ENCODE peak calls at places on chromosomes 5 and 9, in eight cellular contexts. One of them, this sample, is unnamed.

GRCh38 chr5:162282191-162282590 is 214.6 kb downstream of the GABRG2 start:
- DNase-seq in prostate gland: no peak
- DNase-seq in PC-9: no peak
- DNase-seq in thoracic aorta: no peak
- DNase-seq in PC-3: no peak
- DNase-seq in heart right ventricle: no peak
- DNase-seq in BJ: no peak
- DNase-seq in adrenal gland: no peak
- DNase-seq in this sample: no peak

GRCh38 chr9:109035684-109036423 is 22.6 kb upstream of the CTNNAL1 start:
- DNase-seq in prostate gland: no peak
- DNase-seq in PC-9: peak; percentile 99
- DNase-seq in thoracic aorta: no peak
- DNase-seq in PC-3: peak; percentile 86
- DNase-seq in heart right ventricle: peak; percentile 30
- DNase-seq in BJ: peak; percentile 78
- DNase-seq in adrenal gland: peak; percentile 93
- DNase-seq in this sample: no peak

GRCh38 chr9:98479967-98480847 is 224.8 kb upstream of the TBC1D2 start:
- DNase-seq in prostate gland: no peak
- DNase-seq in PC-9: peak; percentile 83
- DNase-seq in thoracic aorta: no peak
- DNase-seq in PC-3: peak; percentile 4
- DNase-seq in heart right ventricle: no peak
- DNase-seq in BJ: no peak
- DNase-seq in adrenal gland: peak; percentile 33
- DNase-seq in this sample: no peak

GRCh38 chr9:121900163-121900562 is 192.9 kb downstream of the TTLL11 start:
- DNase-seq in prostate gland: no peak
- DNase-seq in PC-9: no peak
- DNase-seq in thoracic aorta: no peak
- DNase-seq in PC-3: no peak
- DNase-seq in heart right ventricle: no peak
- DNase-seq in BJ: no peak
- DNase-seq in adrenal gland: no peak
- DNase-seq in this sample: no peak

GRCh38 chr5:133129192-133129748 is 77.5 kb downstream of the HSPA4 start:
- DNase-seq in prostate gland: no peak
- DNase-seq in PC-9: no peak
- DNase-seq in thoracic aorta: no peak
- DNase-seq in PC-3: no peak
- DNase-seq in heart right ventricle: no peak
- DNase-seq in BJ: no peak
- DNase-seq in adrenal gland: peak; percentile 35
- DNase-seq in this sample: no peak

GRCh38 chr5:10860645-10861455 is 99.8 kb upstream of the DAP start:
- DNase-seq in prostate gland: no peak
- DNase-seq in PC-9: no peak
- DNase-seq in thoracic aorta: no peak
- DNase-seq in PC-3: peak; percentile 72
- DNase-seq in heart right ventricle: no peak
- DNase-seq in BJ: peak; percentile 57
- DNase-seq in adrenal gland: no peak
- DNase-seq in this sample: no peak

GRCh38 chr5:90144625-90145327 is 264.8 kb downstream of the CETN3 start:
- DNase-seq in prostate gland: no peak
- DNase-seq in PC-9: no peak
- DNase-seq in thoracic aorta: no peak
- DNase-seq in PC-3: peak; percentile 61
- DNase-seq in heart right ventricle: no peak
- DNase-seq in BJ: no peak
- DNase-seq in adrenal gland: no peak
- DNase-seq in this sample: no peak

GRCh38 chr5:92409131-92409530 is 1026.0 kb upstream of the ARRDC3 start:
- DNase-seq in prostate gland: no peak
- DNase-seq in PC-9: no peak
- DNase-seq in thoracic aorta: no peak
- DNase-seq in PC-3: peak; percentile 4
- DNase-seq in heart right ventricle: no peak
- DNase-seq in BJ: no peak
- DNase-seq in adrenal gland: no peak
- DNase-seq in this sample: no peak

GRCh38 chr9:94149696-94150095 is 65.4 kb downstream of the PTPDC1 start:
- DNase-seq in prostate gland: no peak
- DNase-seq in PC-9: no peak
- DNase-seq in thoracic aorta: no peak
- DNase-seq in PC-3: no peak
- DNase-seq in heart right ventricle: no peak
- DNase-seq in BJ: no peak
- DNase-seq in adrenal gland: no peak
- DNase-seq in this sample: no peak

GRCh38 chr5:67395790-67396418 is 199.3 kb upstream of the CD180 start:
- DNase-seq in prostate gland: no peak
- DNase-seq in PC-9: no peak
- DNase-seq in thoracic aorta: no peak
- DNase-seq in PC-3: no peak
- DNase-seq in heart right ventricle: no peak
- DNase-seq in BJ: no peak
- DNase-seq in adrenal gland: no peak
- DNase-seq in this sample: no peak

GRCh38 chr5:155943516-155944407 is 383.2 kb upstream of the SGCD start:
- DNase-seq in prostate gland: peak; percentile 17
- DNase-seq in PC-9: no peak
- DNase-seq in thoracic aorta: no peak
- DNase-seq in PC-3: peak; percentile 2
- DNase-seq in heart right ventricle: peak; percentile 31
- DNase-seq in BJ: no peak
- DNase-seq in adrenal gland: peak; percentile 76
- DNase-seq in this sample: peak; percentile 73

GRCh38 chr5:140869555-140869886 is 764 bp downstream of the PCDHA11 start:
- DNase-seq in prostate gland: no peak
- DNase-seq in PC-9: no peak
- DNase-seq in thoracic aorta: no peak
- DNase-seq in PC-3: no peak
- DNase-seq in heart right ventricle: no peak
- DNase-seq in BJ: no peak
- DNase-seq in adrenal gland: no peak
- DNase-seq in this sample: no peak

GRCh38 chr5:60403343-60404006 is 296.5 kb downstream of the DEPDC1B start:
- DNase-seq in prostate gland: peak; percentile 49
- DNase-seq in PC-9: no peak
- DNase-seq in thoracic aorta: no peak
- DNase-seq in PC-3: no peak
- DNase-seq in heart right ventricle: no peak
- DNase-seq in BJ: no peak
- DNase-seq in adrenal gland: no peak
- DNase-seq in this sample: no peak

GRCh38 chr5:178223196-178223773 is 9.3 kb downstream of the PHYKPL start:
- DNase-seq in prostate gland: no peak
- DNase-seq in PC-9: no peak
- DNase-seq in thoracic aorta: no peak
- DNase-seq in PC-3: no peak
- DNase-seq in heart right ventricle: no peak
- DNase-seq in BJ: no peak
- DNase-seq in adrenal gland: no peak
- DNase-seq in this sample: no peak

GRCh38 chr5:108638021-108638420 is 109.7 kb upstream of the FER start:
- DNase-seq in prostate gland: no peak
- DNase-seq in PC-9: no peak
- DNase-seq in thoracic aorta: no peak
- DNase-seq in PC-3: no peak
- DNase-seq in heart right ventricle: no peak
- DNase-seq in BJ: no peak
- DNase-seq in adrenal gland: no peak
- DNase-seq in this sample: no peak

GRCh38 chr9:34579097-34579818 is 10.3 kb downstream of the CNTFR start:
- DNase-seq in prostate gland: no peak
- DNase-seq in PC-9: no peak
- DNase-seq in thoracic aorta: no peak
- DNase-seq in PC-3: no peak
- DNase-seq in heart right ventricle: no peak
- DNase-seq in BJ: no peak
- DNase-seq in adrenal gland: no peak
- DNase-seq in this sample: peak; percentile 86

GRCh38 chr5:168529361-168530234 is 493 bp downstream of the FBLL1 start:
- DNase-seq in prostate gland: no peak
- DNase-seq in PC-9: no peak
- DNase-seq in thoracic aorta: no peak
- DNase-seq in PC-3: no peak
- DNase-seq in heart right ventricle: no peak
- DNase-seq in BJ: no peak
- DNase-seq in adrenal gland: peak; percentile 56
- DNase-seq in this sample: no peak

GRCh38 chr5:96978812-96979449 is 43.1 kb downstream of the LNPEP start:
- DNase-seq in prostate gland: no peak
- DNase-seq in PC-9: no peak
- DNase-seq in thoracic aorta: no peak
- DNase-seq in PC-3: no peak
- DNase-seq in heart right ventricle: no peak
- DNase-seq in BJ: peak; percentile 19
- DNase-seq in adrenal gland: no peak
- DNase-seq in this sample: peak; percentile 26

GRCh38 chr5:37665272-37665671 is 174.6 kb downstream of the GDNF start:
- DNase-seq in prostate gland: no peak
- DNase-seq in PC-9: no peak
- DNase-seq in thoracic aorta: no peak
- DNase-seq in PC-3: no peak
- DNase-seq in heart right ventricle: no peak
- DNase-seq in BJ: no peak
- DNase-seq in adrenal gland: no peak
- DNase-seq in this sample: no peak

GRCh38 chr5:159965031-159965837 is 43.7 kb upstream of the TTC1 start:
- DNase-seq in prostate gland: no peak
- DNase-seq in PC-9: no peak
- DNase-seq in thoracic aorta: peak; percentile 9
- DNase-seq in PC-3: peak; percentile 69
- DNase-seq in heart right ventricle: peak; percentile 39
- DNase-seq in BJ: no peak
- DNase-seq in adrenal gland: peak; percentile 57
- DNase-seq in this sample: peak; percentile 58

GRCh38 chr5:3376611-3377010 is 219.0 kb upstream of the IRX1 start:
- DNase-seq in prostate gland: no peak
- DNase-seq in PC-9: no peak
- DNase-seq in thoracic aorta: no peak
- DNase-seq in PC-3: no peak
- DNase-seq in heart right ventricle: no peak
- DNase-seq in BJ: no peak
- DNase-seq in adrenal gland: peak; percentile 5
- DNase-seq in this sample: no peak

GRCh38 chr5:23977996-23978395 is 470.6 kb downstream of the PRDM9 start:
- DNase-seq in prostate gland: no peak
- DNase-seq in PC-9: no peak
- DNase-seq in thoracic aorta: no peak
- DNase-seq in PC-3: peak; percentile 29
- DNase-seq in heart right ventricle: no peak
- DNase-seq in BJ: no peak
- DNase-seq in adrenal gland: no peak
- DNase-seq in this sample: peak; percentile 62
- TF ChIP-seq CTCF in prostate gland: no peak
- TF ChIP-seq CTCF in PC-9: peak; percentile 66
- TF ChIP-seq CTCF in thoracic aorta: no peak
- TF ChIP-seq CTCF in PC-3: peak; percentile 52
- TF ChIP-seq CTCF in heart right ventricle: no peak
- TF ChIP-seq CTCF in BJ: no peak
- TF ChIP-seq CTCF in adrenal gland: no peak
- TF ChIP-seq CTCF in this sample: peak; percentile 76

DNA sequence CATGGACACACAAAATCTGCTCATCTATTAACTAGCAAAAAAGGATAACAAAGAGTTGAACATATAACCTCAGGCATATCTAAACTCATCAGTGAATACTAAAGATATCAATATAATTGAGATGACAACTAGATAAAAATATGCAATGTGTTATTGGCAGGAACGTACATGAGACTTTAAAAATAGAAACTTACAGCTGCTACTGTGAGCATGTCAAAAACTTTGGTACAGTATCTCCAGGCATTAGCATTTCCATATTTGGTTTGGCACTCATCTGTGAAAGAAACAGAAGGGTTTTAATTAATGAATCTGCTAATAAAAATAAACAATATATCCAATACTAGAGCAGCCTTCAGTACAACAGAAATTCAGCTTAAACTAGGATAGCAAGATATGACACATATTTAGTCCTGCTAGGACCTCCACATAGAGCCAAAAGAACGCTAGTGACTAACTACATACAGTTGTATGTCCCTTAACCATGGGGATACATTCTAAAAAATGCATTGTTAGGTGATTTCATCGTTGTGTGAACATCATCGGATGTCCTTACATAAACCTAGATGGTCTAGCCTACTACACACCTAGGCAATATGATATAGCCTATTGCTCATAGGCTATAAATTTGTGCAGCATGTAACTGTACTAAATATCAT is 10.5 kb upstream of the SCAI start:
- DNase-seq in prostate gland: no peak
- DNase-seq in PC-9: no peak
- DNase-seq in thoracic aorta: no peak
- DNase-seq in PC-3: no peak
- DNase-seq in heart right ventricle: no peak
- DNase-seq in BJ: no peak
- DNase-seq in adrenal gland: no peak
- DNase-seq in this sample: no peak
- H3K36me3 ChIP-seq in prostate gland: peaks cover 11% of the 10 kb centered on the region
- H3K36me3 ChIP-seq in PC-9: peaks cover 16% of the 10 kb centered on the region
- H3K36me3 ChIP-seq in thoracic aorta: peaks cover 32% of the 10 kb centered on the region
- H3K36me3 ChIP-seq in PC-3: peaks cover 6% of the 10 kb centered on the region
- H3K36me3 ChIP-seq in heart right ventricle: peaks cover 95% of the 10 kb centered on the region
- H3K36me3 ChIP-seq in BJ: peaks cover 9% of the 10 kb centered on the region
- H3K36me3 ChIP-seq in adrenal gland: peaks cover 48% of the 10 kb centered on the region
- H3K36me3 ChIP-seq in this sample: peaks cover 52% of the 10 kb centered on the region

GRCh38 chr5:157366741-157367684 is 93.0 kb upstream of the NIPAL4 start:
- DNase-seq in prostate gland: no peak
- DNase-seq in PC-9: no peak
- DNase-seq in thoracic aorta: peak; percentile 25
- DNase-seq in PC-3: peak; percentile 86
- DNase-seq in heart right ventricle: peak; percentile 28
- DNase-seq in BJ: peak; percentile 12
- DNase-seq in adrenal gland: no peak
- DNase-seq in this sample: no peak
- TF ChIP-seq CTCF in prostate gland: peak; percentile 47
- TF ChIP-seq CTCF in PC-9: peak; percentile 67
- TF ChIP-seq CTCF in thoracic aorta: peak; percentile 66
- TF ChIP-seq CTCF in PC-3: peak; percentile 98
- TF ChIP-seq CTCF in heart right ventricle: no peak
- TF ChIP-seq CTCF in BJ: peak; percentile 68
- TF ChIP-seq CTCF in adrenal gland: peak; percentile 12
- TF ChIP-seq CTCF in this sample: peak; percentile 47

DNA sequence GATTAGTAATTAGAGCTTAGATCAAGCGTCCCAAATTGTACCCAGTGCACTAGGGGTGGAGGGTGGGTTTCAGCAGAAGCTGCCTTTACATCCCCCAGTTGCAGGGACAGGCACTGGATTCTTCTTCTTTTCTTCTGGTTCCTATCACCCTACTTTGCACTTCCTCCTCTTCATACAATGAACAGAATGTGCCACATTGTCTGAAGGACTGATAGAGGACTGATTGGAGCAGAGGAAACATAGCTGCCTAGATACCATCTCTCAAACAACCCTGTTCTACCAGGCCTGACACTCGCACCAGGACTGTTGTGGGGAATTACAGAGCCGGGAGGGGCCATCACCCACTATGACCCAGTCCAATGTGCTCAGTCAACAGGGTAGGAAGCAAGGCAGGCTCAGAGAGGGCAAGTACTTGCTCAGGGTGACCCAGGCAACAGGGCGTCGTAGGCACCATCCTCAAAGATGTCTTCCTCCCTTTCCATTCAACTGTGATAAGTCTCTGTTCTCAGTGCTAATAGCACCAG is 6.2 kb downstream of the LCP2 start:
- DNase-seq in prostate gland: no peak
- DNase-seq in PC-9: no peak
- DNase-seq in thoracic aorta: no peak
- DNase-seq in PC-3: no peak
- DNase-seq in heart right ventricle: no peak
- DNase-seq in BJ: no peak
- DNase-seq in adrenal gland: no peak
- DNase-seq in this sample: no peak
- H3K36me3 ChIP-seq in prostate gland: no peaks in the 10 kb centered on the region
- H3K36me3 ChIP-seq in PC-9: no peaks in the 10 kb centered on the region
- H3K36me3 ChIP-seq in thoracic aorta: no peaks in the 10 kb centered on the region
- H3K36me3 ChIP-seq in PC-3: no peaks in the 10 kb centered on the region
- H3K36me3 ChIP-seq in heart right ventricle: peaks cover 10% of the 10 kb centered on the region
- H3K36me3 ChIP-seq in BJ: no peaks in the 10 kb centered on the region
- H3K36me3 ChIP-seq in adrenal gland: no peaks in the 10 kb centered on the region
- H3K36me3 ChIP-seq in this sample: no peaks in the 10 kb centered on the region